ENCODE peak calls at places on chromosomes 5 and 9, in seven cellular contexts. N is AG04450; W is D341Med; T is GM12865; M is DMS53; E is stimulated activated CD4-positive, alpha-beta T cell treated with anti-CD3 and anti-CD28 coated beads, Interleukin-15, amount 100 ng/mL, for 1 hour; L is midbrain. U is an unnamed sample.

GRCh38 chr9:133581553-133582343 is 27.4 kb downstream of the FAM163B start:
- DNase-seq in L (no peak), N (no peak), M (no peak), T (no peak), E (no peak), W (no peak), U (peak)

GRCh38 chr5:33487256-33487655 is 46.5 kb downstream of the TARS1 start:
- DNase-seq in E (no peak), T (no peak), N (no peak), M (no peak), W (no peak), L (no peak), U (no peak)

GRCh38 chr5:34416501-34417008 is 239.6 kb upstream of the RAI14 start:
- DNase-seq in N (no peak), W (no peak), E (no peak), L (no peak), T (no peak), M (no peak), U (no peak)

GRCh38 chr5:52864884-52865283 is 77.2 kb downstream of the ITGA1 start:
- DNase-seq in E (no peak), N (peak), M (no peak), L (no peak), T (no peak), W (no peak), U (no peak)

GRCh38 chr5:435156-435790 is 7.7 kb upstream of the EXOC3 start:
- DNase-seq in L (no peak), W (no peak), M (no peak), T (no peak), N (no peak), E (no peak), U (peak)

GRCh38 chr9:18362901-18363685 is 110.9 kb upstream of the ADAMTSL1 start:
- DNase-seq in L (no peak), N (peak), T (no peak), W (no peak), M (no peak), E (no peak), U (peak)

GRCh38 chr5:58346001-58346400 is 113.9 kb downstream of the PLK2 start:
- DNase-seq in T (no peak), W (no peak), E (no peak), N (no peak), L (no peak), M (no peak), U (no peak)

GRCh38 chr9:98215821-98216220 is 23.4 kb upstream of the CORO2A start:
- DNase-seq in N (no peak), L (no peak), E (no peak), W (no peak), T (peak), M (peak), U (no peak)

GRCh38 chr9:129333613-129333960 is 155.5 kb upstream of the IER5L start:
- DNase-seq in W (no peak), N (no peak), E (no peak), M (peak), L (no peak), T (no peak), U (no peak)

GRCh38 chr5:72587909-72588308 is 80.7 kb upstream of the ZNF366 start:
- DNase-seq in L (no peak), T (no peak), W (no peak), N (no peak), M (peak), E (no peak), U (no peak)

GRCh38 chr9:21559402-21560280 is 77.5 kb upstream of the IFNE start:
- DNase-seq in N (no peak), E (peak), M (peak), T (peak), L (no peak), W (peak), U (peak)

GRCh38 chr5:88661870-88662207 is 221.1 kb downstream of the MEF2C start:
- DNase-seq in E (no peak), M (no peak), L (no peak), N (no peak), T (no peak), W (no peak), U (no peak)

GRCh38 chr5:156340886-156341285 is 13.9 kb downstream of the SGCD start:
- DNase-seq in L (no peak), N (no peak), W (no peak), T (no peak), E (no peak), M (no peak), U (no peak)

GRCh38 chr9:18238254-18238653 is 235.7 kb upstream of the ADAMTSL1 start:
- DNase-seq in N (peak), E (no peak), L (no peak), M (peak), W (no peak), T (no peak), U (no peak)

GRCh38 chr5:17978954-17979353 is 344.7 kb downstream of the TAF11L14 start:
- DNase-seq in W (no peak), M (no peak), N (no peak), E (no peak), T (no peak), L (no peak), U (no peak)

GRCh38 chr9:17082343-17082742 is 52.5 kb upstream of the CNTLN start:
- DNase-seq in E (no peak), M (no peak), T (no peak), N (peak), W (peak), L (no peak), U (no peak)

GRCh38 chr5:33788922-33789321 is 102.9 kb downstream of the ADAMTS12 start:
- DNase-seq in W (no peak), T (no peak), N (peak), M (no peak), L (no peak), E (no peak), U (no peak)

GRCh38 chr9:117595650-117596049 is 108.6 kb upstream of the TLR4 start:
- DNase-seq in M (no peak), W (no peak), T (no peak), E (no peak), N (no peak), L (no peak), U (no peak)

GRCh38 chr5:411728-412127 is 31.2 kb upstream of the EXOC3 start:
- DNase-seq in T (no peak), M (no peak), E (no peak), L (no peak), W (no peak), N (no peak), U (no peak)

GRCh38 chr5:112186401-112186990 is 232.6 kb downstream of the EPB41L4A start:
- DNase-seq in W (peak), L (peak), N (peak), E (no peak), M (peak), T (peak), U (no peak)

GRCh38 chr9:72933730-72934665 is 18.9 kb downstream of the ALDH1A1 start:
- DNase-seq in L (no peak), W (no peak), M (no peak), N (no peak), T (no peak), E (no peak), U (no peak)

GRCh38 chr5:91092859-91093843 is 290.0 kb downstream of the ARRDC3 start:
- DNase-seq in E (no peak), N (no peak), T (no peak), L (no peak), M (no peak), W (no peak), U (no peak)

GRCh38 chr5:135667204-135667603 is 88.4 kb upstream of the CXCL14 start:
- DNase-seq in W (no peak), M (no peak), T (peak), E (no peak), N (no peak), L (no peak), U (no peak)

GRCh38 chr5:84384604-84385575 is at the start of gene EDIL3:
- DNase-seq in T (no peak), W (peak), N (no peak), E (no peak), L (peak), M (peak), U (peak)

GRCh38 chr9:126880947-126881332 is 20.5 kb downstream of the ZBTB34 start:
- DNase-seq in L (peak), M (no peak), N (no peak), T (no peak), W (no peak), E (no peak), U (no peak)

GRCh38 chr9:129141066-129142041 is 30.1 kb downstream of the PTPA start:
- DNase-seq in N (peak), M (no peak), L (peak), W (no peak), T (peak), E (no peak), U (peak)

GRCh38 chr5:1155191-1156032 is 43.5 kb upstream of the SLC12A7 start:
- DNase-seq in W (no peak), L (no peak), E (no peak), M (peak), T (no peak), N (no peak), U (no peak)

GRCh38 chr5:142421158-142421617 is 96.4 kb upstream of the SPRY4 start:
- DNase-seq in N (no peak), M (no peak), L (no peak), T (no peak), E (no peak), W (no peak), U (no peak)

GRCh38 chr5:14109041-14109747 is 33.9 kb upstream of the TRIO start:
- DNase-seq in T (peak), L (no peak), M (no peak), W (no peak), E (no peak), N (no peak), U (no peak)

GRCh38 chr9:91948423-91949292 is 1.4 kb downstream of the ROR2 start:
- DNase-seq in L (no peak), N (no peak), M (peak), W (peak), E (no peak), T (no peak), U (peak)

GRCh38 chr5:178252258-178252657 is 19.7 kb upstream of the PHYKPL start:
- DNase-seq in M (no peak), L (no peak), W (no peak), T (no peak), E (no peak), N (no peak), U (no peak)

GRCh38 chr9:19156805-19157204 is 29.5 kb upstream of the PLIN2 start:
- DNase-seq in W (no peak), M (no peak), N (no peak), T (no peak), E (no peak), L (no peak), U (peak)

U was measured in left ventricle myocardium superior.